ENCODE peak calls at places on chromosomes 2 and 18, in seven cellular contexts. K is Right ventricle myocardium superior, L is left colon, V is sciatic nerve, S is HFFc6, C is Calu3, P is mammary epithelial cell. D is an unnamed sample.

GRCh38 chr2:63052411-63053234 is 2.0 kb downstream of the OTX1 start:
- DNase-seq in P (no peak), L (peak; percentile 5), V (no peak), S (no peak), C (no peak), K (no peak), D (no peak)

GRCh38 chr2:182522428-182522896 is 95.6 kb upstream of the PDE1A start:
- DNase-seq in P (no peak), V (no peak), L (no peak), S (peak; percentile 32), C (no peak), K (no peak), D (no peak)

GRCh38 chr18:45449761-45450227 is 165.5 kb upstream of the SLC14A2 start:
- DNase-seq in K (peak; percentile 64), L (peak; percentile 47), C (no peak), P (no peak), S (no peak), V (peak; percentile 75), D (no peak)

GRCh38 chr2:240983361-240983995 is 14.9 kb upstream of the SNED1 start:
- DNase-seq in L (peak; percentile 56), C (peak; percentile 70), P (peak; percentile 50), V (peak; percentile 61), K (peak; percentile 49), S (no peak), D (no peak)

GRCh38 chr2:9388950-9389911 is 34.1 kb downstream of the ITGB1BP1 start:
- DNase-seq in L (no peak), P (no peak), C (no peak), V (peak; percentile 51), S (no peak), K (no peak), D (no peak)

GRCh38 chr2:241659150-241659739 is 21.8 kb downstream of the ATG4B start:
- DNase-seq in V (peak; percentile 74), S (peak; percentile 52), P (peak; percentile 44), K (peak; percentile 73), L (peak; percentile 67), C (peak; percentile 36), D (no peak)

GRCh38 chr18:8754995-8755955 is 49.9 kb downstream of the MTCL1 start:
- DNase-seq in K (no peak), V (no peak), C (no peak), S (peak; percentile 76), L (peak; percentile 15), P (peak; percentile 65), D (peak; percentile 31)

GRCh38 chr2:98607741-98608117 is 583 bp downstream of the COA5 start:
- DNase-seq in L (no peak), K (no peak), C (no peak), P (peak; percentile 2), V (no peak), S (no peak), D (no peak)

GRCh38 chr2:209472386-209472832 is 48.6 kb downstream of the MAP2 start:
- DNase-seq in S (peak; percentile 53), K (no peak), V (no peak), P (peak; percentile 79), L (no peak), C (no peak), D (no peak)

GRCh38 chr18:62399781-62400308 is 74.7 kb downstream of the TNFRSF11A start:
- DNase-seq in C (peak; percentile 70), P (peak; percentile 7), S (no peak), K (no peak), V (no peak), L (peak; percentile 33), D (no peak)

GRCh38 chr2:101409699-101410098 is 22.4 kb upstream of the CREG2 start:
- DNase-seq in K (no peak), S (no peak), L (no peak), C (no peak), V (no peak), P (no peak), D (no peak)

GRCh38 chr2:163682695-163683094 is 53.1 kb downstream of the FIGN start:
- DNase-seq in S (peak; percentile 9), P (peak; percentile 70), V (no peak), L (no peak), K (no peak), C (peak; percentile 6), D (no peak)

GRCh38 chr2:121561617-121562268 is 31.1 kb downstream of the RNU4ATAC start:
- DNase-seq in K (no peak), L (no peak), V (no peak), S (peak; percentile 74), C (no peak), P (peak; percentile 73), D (no peak)

GRCh38 chr2:38409904-38410167 is 32.8 kb upstream of the ATL2 start:
- DNase-seq in P (no peak), V (no peak), L (no peak), C (no peak), S (no peak), K (no peak), D (no peak)

GRCh38 chr2:69132960-69133590 is 120.1 kb downstream of the ANTXR1 start:
- DNase-seq in P (peak; percentile 25), V (no peak), C (no peak), L (no peak), K (no peak), S (no peak), D (no peak)

GRCh38 chr2:197011777-197012641 is 85.5 kb upstream of the PGAP1 start:
- DNase-seq in L (no peak), K (no peak), S (peak; percentile 43), C (peak; percentile 24), P (peak; percentile 32), V (no peak), D (no peak)

GRCh38 chr18:33802955-33803354 is 224.9 kb downstream of the ASXL3 start:
- DNase-seq in K (no peak), C (peak; percentile 31), L (peak; percentile 61), S (no peak), P (no peak), V (no peak), D (no peak)

GRCh38 chr2:225354281-225354774 is 45.2 kb upstream of the NYAP2 start:
- DNase-seq in C (no peak), K (no peak), V (no peak), P (no peak), L (no peak), S (peak; percentile 33), D (no peak)

GRCh38 chr2:160288324-160288723 is 88.3 kb upstream of the ITGB6 start:
- DNase-seq in L (no peak), S (peak; percentile 35), P (peak; percentile 76), C (no peak), K (no peak), V (no peak), D (no peak)

GRCh38 chr2:18413794-18414396 is 146.6 kb downstream of the RDH14 start:
- DNase-seq in S (peak; percentile 71), C (no peak), L (no peak), V (no peak), K (no peak), P (peak; percentile 78), D (no peak)

GRCh38 chr2:233532971-233533370 is 33.6 kb downstream of the USP40 start:
- DNase-seq in K (no peak), S (no peak), V (no peak), P (no peak), C (no peak), L (no peak), D (no peak)

GRCh38 chr2:85773692-85774091 is 19.9 kb downstream of the ATOH8 start:
- DNase-seq in S (no peak), K (no peak), P (no peak), L (no peak), C (no peak), V (no peak), D (no peak)

GRCh38 chr2:173417801-173418200 is 63.1 kb downstream of the CDCA7 start:
- DNase-seq in C (no peak), K (no peak), L (no peak), V (no peak), P (no peak), S (no peak), D (no peak)

GRCh38 chr2:9996321-9996720 is 44.8 kb downstream of the GRHL1 start:
- DNase-seq in K (no peak), V (no peak), P (no peak), L (no peak), C (no peak), S (no peak), D (no peak)

GRCh38 chr18:61690418-61691138 is 202.2 kb downstream of the RNF152 start:
- DNase-seq in L (no peak), K (no peak), C (no peak), S (no peak), V (no peak), P (no peak), D (no peak)

D was measured in effector CD4-positive, alpha-beta T cell.